ENCODE peak calls at places on chromosomes 3 and 15, in four cellular contexts. One of them, this sample, is unnamed.

GRCh38 chr3:112132975-112133448 is at the start of gene GCSAM:
- DNase-seq in HepG2: no peak
- DNase-seq in K562: no peak
- DNase-seq in GM12878: peak; percentile 100
- DNase-seq in this sample: no peak

GRCh38 chr3:43582876-43583275 is 38.9 kb downstream of the ANO10 start:
- DNase-seq in HepG2: no peak
- DNase-seq in K562: no peak
- DNase-seq in GM12878: no peak
- DNase-seq in this sample: no peak

GRCh38 chr3:167867981-167868380 is 132.5 kb downstream of the SERPINI1 start:
- DNase-seq in HepG2: no peak
- DNase-seq in K562: no peak
- DNase-seq in GM12878: no peak
- DNase-seq in this sample: no peak

GRCh38 chr15:65377105-65377975 is 462 bp downstream of the IGDCC3 start:
- DNase-seq in HepG2: no peak
- DNase-seq in K562: no peak
- DNase-seq in GM12878: no peak
- DNase-seq in this sample: peak; percentile 53

GRCh38 chr15:79332824-79333510 is 22.1 kb downstream of the TMED3 start:
- DNase-seq in HepG2: no peak
- DNase-seq in K562: no peak
- DNase-seq in GM12878: no peak
- DNase-seq in this sample: no peak

GRCh38 chr3:181362378-181362777 is 349.3 kb upstream of the SOX2 start:
- DNase-seq in HepG2: no peak
- DNase-seq in K562: no peak
- DNase-seq in GM12878: no peak
- DNase-seq in this sample: no peak

GRCh38 chr3:177367783-177368182 is 170.5 kb upstream of the TBL1XR1 start:
- DNase-seq in HepG2: no peak
- DNase-seq in K562: no peak
- DNase-seq in GM12878: no peak
- DNase-seq in this sample: no peak

GRCh38 chr3:64308931-64309330 is 83.7 kb upstream of the PRICKLE2 start:
- DNase-seq in HepG2: no peak
- DNase-seq in K562: no peak
- DNase-seq in GM12878: no peak
- DNase-seq in this sample: no peak

GRCh38 chr15:101063891-101064794 is 145.0 kb downstream of the LRRK1 start:
- DNase-seq in HepG2: peak; percentile 58
- DNase-seq in K562: no peak
- DNase-seq in GM12878: no peak
- DNase-seq in this sample: no peak

GRCh38 chr3:57956119-57956832 is 51.9 kb upstream of the FLNB start:
- DNase-seq in HepG2: no peak
- DNase-seq in K562: no peak
- DNase-seq in GM12878: no peak
- DNase-seq in this sample: no peak

GRCh38 chr3:167733961-167734497 is 663 bp downstream of the PDCD10 start:
- DNase-seq in HepG2: peak; percentile 18
- DNase-seq in K562: no peak
- DNase-seq in GM12878: no peak
- DNase-seq in this sample: no peak

GRCh38 chr3:192862408-192863385 is 55.0 kb downstream of the MB21D2 start:
- DNase-seq in HepG2: no peak
- DNase-seq in K562: no peak
- DNase-seq in GM12878: no peak
- DNase-seq in this sample: no peak

GRCh38 chr3:4723921-4724698 is 231.0 kb downstream of the ITPR1 start:
- DNase-seq in HepG2: peak; percentile 36
- DNase-seq in K562: no peak
- DNase-seq in GM12878: no peak
- DNase-seq in this sample: no peak

GRCh38 chr3:4376499-4376898 is 73.3 kb downstream of the SETMAR start:
- DNase-seq in HepG2: no peak
- DNase-seq in K562: no peak
- DNase-seq in GM12878: no peak
- DNase-seq in this sample: no peak

GRCh38 chr3:197356275-197356674 is 57.9 kb upstream of the DLG1 start:
- DNase-seq in HepG2: no peak
- DNase-seq in K562: no peak
- DNase-seq in GM12878: no peak
- DNase-seq in this sample: no peak

GRCh38 chr15:55279746-55280351 is 9.8 kb downstream of the RAB27A start:
- DNase-seq in HepG2: peak; percentile 62
- DNase-seq in K562: peak; percentile 74
- DNase-seq in GM12878: peak; percentile 96
- DNase-seq in this sample: no peak

GRCh38 chr15:55282284-55282833 is 7.3 kb downstream of the RAB27A start:
- DNase-seq in HepG2: no peak
- DNase-seq in K562: peak; percentile 26
- DNase-seq in GM12878: no peak
- DNase-seq in this sample: no peak

GRCh38 chr15:55284461-55284860 is 5.2 kb downstream of the RAB27A start:
- DNase-seq in HepG2: no peak
- DNase-seq in K562: no peak
- DNase-seq in GM12878: no peak
- DNase-seq in this sample: no peak

GRCh38 chr15:55281517-55282227 is 7.9 kb downstream of the RAB27A start:
- DNase-seq in HepG2: no peak
- DNase-seq in K562: no peak
- DNase-seq in GM12878: no peak
- DNase-seq in this sample: no peak

DNA sequence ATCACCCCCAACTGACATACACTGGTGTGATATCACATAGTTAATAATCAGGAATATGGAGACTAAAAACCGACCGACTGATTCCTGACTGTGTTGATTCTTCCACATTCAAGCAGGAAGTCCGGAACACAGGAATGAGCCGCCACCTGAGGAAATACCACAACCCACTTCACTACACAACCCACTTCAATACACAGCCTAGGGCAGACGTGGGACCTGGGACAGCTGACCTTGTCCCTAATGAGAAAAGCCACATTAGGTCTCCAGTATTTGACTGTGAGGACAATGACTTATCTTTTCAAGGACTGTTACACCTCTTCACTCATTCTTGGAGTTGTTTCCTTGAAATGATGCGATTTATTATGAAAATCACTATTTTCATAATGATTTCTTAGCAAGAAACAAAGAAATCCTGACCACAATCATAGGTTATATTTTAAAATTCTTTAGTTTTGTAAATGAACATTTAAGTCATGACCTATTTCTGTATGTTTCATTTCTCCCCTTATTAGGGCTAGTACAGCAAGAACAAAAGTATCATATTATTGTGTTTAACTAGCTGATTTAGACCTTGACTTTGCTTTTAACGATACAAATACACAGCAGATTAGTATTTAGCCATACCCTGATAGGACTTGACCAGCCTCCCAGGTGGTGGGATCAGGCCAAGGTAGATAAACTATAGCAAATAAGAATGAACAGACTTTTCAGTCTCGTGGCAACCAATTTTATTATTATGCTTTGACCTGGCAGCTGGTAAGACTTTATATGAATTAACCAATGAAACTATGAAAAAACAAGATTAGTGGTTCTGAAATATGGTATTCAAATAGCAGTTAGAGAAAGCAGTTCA is 6.1 kb downstream of the RAB27A start:
- DNase-seq in HepG2: no peak
- DNase-seq in K562: no peak
- DNase-seq in GM12878: no peak
- DNase-seq in this sample: no peak
- TF ChIP-seq FOXK2 in HepG2: no peak
- TF ChIP-seq FOXK2 in K562: no peak
- TF ChIP-seq FOXK2 in GM12878: no peak
- TF ChIP-seq FOXK2 in this sample: no peak

GRCh38 chr3:169497567-169498257 is 165.8 kb downstream of the MECOM start:
- DNase-seq in HepG2: no peak
- DNase-seq in K562: no peak
- DNase-seq in GM12878: no peak
- DNase-seq in this sample: no peak
- TF ChIP-seq FOXM1 in HepG2: no peak
- TF ChIP-seq FOXM1 in K562: no peak
- TF ChIP-seq FOXM1 in GM12878: no peak
- TF ChIP-seq FOXM1 in this sample: no peak

DNA sequence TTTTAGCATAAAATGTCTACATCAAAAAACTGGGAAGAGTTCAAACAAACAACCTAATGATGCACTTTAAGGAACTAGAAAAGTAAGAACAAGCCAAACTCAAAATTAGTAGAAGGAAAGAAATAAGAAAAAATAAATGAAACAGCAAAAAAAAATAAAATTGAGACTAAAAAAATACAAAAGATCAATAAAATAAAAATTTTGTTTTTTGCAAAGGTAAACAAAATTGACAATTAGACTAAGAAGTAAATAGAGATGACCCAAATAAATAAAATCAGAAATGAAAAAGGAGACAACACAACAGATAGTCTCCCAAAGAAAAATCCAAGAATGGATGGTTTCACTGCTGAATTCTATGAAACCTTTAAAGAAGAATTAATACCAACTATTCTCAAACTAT is 89.6 kb upstream of the MME start:
- DNase-seq in HepG2: no peak
- DNase-seq in K562: no peak
- DNase-seq in GM12878: no peak
- DNase-seq in this sample: no peak
- TF ChIP-seq FOXK2 in HepG2: no peak
- TF ChIP-seq FOXK2 in K562: no peak
- TF ChIP-seq FOXK2 in GM12878: no peak
- TF ChIP-seq FOXK2 in this sample: no peak

GRCh38 chr15:62846805-62847481 is 195.6 kb upstream of the TPM1 start:
- DNase-seq in HepG2: no peak
- DNase-seq in K562: no peak
- DNase-seq in GM12878: no peak
- DNase-seq in this sample: no peak
- TF ChIP-seq FOXM1 in HepG2: no peak
- TF ChIP-seq FOXM1 in K562: no peak
- TF ChIP-seq FOXM1 in GM12878: no peak
- TF ChIP-seq FOXM1 in this sample: no peak